ENCODE peak calls at places on chromosomes 13 and 19, in seven cellular contexts. J is bronchial epithelial cell, K is fibroblast of mammary gland, O is Peyer's patch, M is D721Med, H is lung, U is fibroblast of lung. T is an unnamed sample.
A peak's percentile ranks its signal among the peaks of the same experiment; 100 is the strongest.

GRCh38 chr19:54231077-54231931 is 8.5 kb upstream of the LILRB3 start:
- DNase-seq in J (peak; percentile 44), K (peak; percentile 77), O (peak; percentile 77), M (no peak), H (peak; percentile 94), U (peak; percentile 55), T (peak; percentile 89)

GRCh38 chr19:56066152-56067023 is 54.7 kb downstream of the ZNF787 start:
- DNase-seq in J (peak; percentile 21), K (peak; percentile 38), O (peak; percentile 40), M (peak; percentile 70), H (peak; percentile 63), U (peak; percentile 16), T (peak; percentile 59)

GRCh38 chr13:46775385-46776065 is 21.4 kb downstream of the ESD start:
- DNase-seq in J (no peak), K (no peak), O (no peak), M (no peak), H (no peak), U (no peak), T (no peak)

GRCh38 chr19:55931936-55932386 is at the start of gene NLRP13:
- DNase-seq in J (no peak), K (no peak), O (no peak), M (no peak), H (no peak), U (no peak), T (no peak)

GRCh38 chr19:46373573-46374359 is 26.9 kb downstream of the PPP5C start:
- DNase-seq in J (peak; percentile 98), K (peak; percentile 21), O (no peak), M (no peak), H (peak; percentile 92), U (peak; percentile 72), T (peak; percentile 100)

GRCh38 chr13:23992722-23993438 is 95.6 kb upstream of the C1QTNF9B start:
- DNase-seq in J (no peak), K (no peak), O (no peak), M (no peak), H (no peak), U (no peak), T (no peak)

GRCh38 chr13:36665630-36666029 is 8.2 kb upstream of the SERTM1 start:
- DNase-seq in J (no peak), K (no peak), O (no peak), M (no peak), H (no peak), U (no peak), T (no peak)

GRCh38 chr13:113413178-113413897 is 40.0 kb downstream of the ADPRHL1 start:
- DNase-seq in J (no peak), K (no peak), O (no peak), M (no peak), H (no peak), U (peak; percentile 27), T (no peak)

GRCh38 chr13:68257111-68257842 is 1027.1 kb upstream of the PCDH9 start:
- DNase-seq in J (no peak), K (peak; percentile 40), O (no peak), M (no peak), H (no peak), U (no peak), T (peak; percentile 4)

GRCh38 chr19:48490980-48491792 is 20.4 kb downstream of the LMTK3 start:
- DNase-seq in J (no peak), K (no peak), O (peak; percentile 56), M (no peak), H (no peak), U (no peak), T (peak; percentile 54)

GRCh38 chr13:57630661-57631606 is 610 bp upstream of the PCDH17 start:
- DNase-seq in J (peak; percentile 78), K (peak; percentile 46), O (no peak), M (no peak), H (no peak), U (peak; percentile 83), T (no peak)

GRCh38 chr13:98794498-98794897 is 42.0 kb upstream of the SLC15A1 start:
- DNase-seq in J (no peak), K (no peak), O (no peak), M (no peak), H (no peak), U (no peak), T (no peak)
- TF ChIP-seq CTCF in J (no peak), K (no peak), O (no peak), M (no peak), H (no peak), U (peak; percentile 3), T (no peak)

DNA sequence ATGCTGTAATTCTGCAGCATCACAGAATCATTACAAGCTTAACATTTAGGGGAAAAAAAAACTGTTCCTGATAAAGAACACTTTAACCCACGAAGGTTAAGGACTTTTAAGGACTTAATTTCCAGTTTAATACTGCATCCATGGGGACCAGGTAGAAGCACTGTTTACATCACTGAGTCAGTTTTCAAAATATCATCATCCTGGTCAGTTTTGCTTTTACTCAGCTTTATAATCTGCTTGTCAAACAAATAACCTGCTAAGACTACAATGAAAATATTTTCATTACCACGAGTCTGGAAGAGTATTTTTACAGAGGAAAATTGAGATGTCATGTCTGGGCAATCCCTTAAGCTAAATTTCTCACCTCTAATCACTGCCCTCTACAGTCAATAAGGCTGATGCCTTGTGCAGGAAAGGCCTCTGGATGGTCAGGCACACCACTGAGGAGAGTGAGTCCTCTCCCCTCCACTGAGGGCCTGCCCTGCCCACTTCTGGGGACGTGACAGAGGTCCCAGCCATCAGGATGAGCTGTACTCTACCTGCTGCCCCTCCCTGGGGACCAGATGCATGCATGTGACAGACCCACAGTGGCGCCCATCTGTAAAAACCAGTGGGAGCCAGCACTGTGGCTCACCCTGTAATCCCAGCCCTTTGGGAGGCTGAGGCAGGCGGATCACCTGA is 31.0 kb downstream of the FOXO1 start:
- DNase-seq in J (no peak), K (no peak), O (no peak), M (no peak), H (no peak), U (no peak), T (no peak)
- TF ChIP-seq CTCF in J (no peak), K (no peak), O (no peak), M (no peak), H (no peak), U (no peak), T (no peak)

GRCh38 chr13:52845766-52846566 is 2.5 kb downstream of the PCDH8 start:
- DNase-seq in J (no peak), K (no peak), O (no peak), M (no peak), H (no peak), U (peak; percentile 3), T (no peak)

GRCh38 chr13:52845334-52845761 is 3.1 kb downstream of the PCDH8 start:
- DNase-seq in J (no peak), K (no peak), O (no peak), M (no peak), H (no peak), U (no peak), T (no peak)

GRCh38 chr13:52847682-52848432 is 583 bp downstream of the PCDH8 start:
- DNase-seq in J (no peak), K (no peak), O (no peak), M (no peak), H (no peak), U (no peak), T (no peak)

GRCh38 chr13:52847322-52847681 is 1.1 kb downstream of the PCDH8 start:
- DNase-seq in J (no peak), K (no peak), O (no peak), M (no peak), H (no peak), U (no peak), T (no peak)

DNA sequence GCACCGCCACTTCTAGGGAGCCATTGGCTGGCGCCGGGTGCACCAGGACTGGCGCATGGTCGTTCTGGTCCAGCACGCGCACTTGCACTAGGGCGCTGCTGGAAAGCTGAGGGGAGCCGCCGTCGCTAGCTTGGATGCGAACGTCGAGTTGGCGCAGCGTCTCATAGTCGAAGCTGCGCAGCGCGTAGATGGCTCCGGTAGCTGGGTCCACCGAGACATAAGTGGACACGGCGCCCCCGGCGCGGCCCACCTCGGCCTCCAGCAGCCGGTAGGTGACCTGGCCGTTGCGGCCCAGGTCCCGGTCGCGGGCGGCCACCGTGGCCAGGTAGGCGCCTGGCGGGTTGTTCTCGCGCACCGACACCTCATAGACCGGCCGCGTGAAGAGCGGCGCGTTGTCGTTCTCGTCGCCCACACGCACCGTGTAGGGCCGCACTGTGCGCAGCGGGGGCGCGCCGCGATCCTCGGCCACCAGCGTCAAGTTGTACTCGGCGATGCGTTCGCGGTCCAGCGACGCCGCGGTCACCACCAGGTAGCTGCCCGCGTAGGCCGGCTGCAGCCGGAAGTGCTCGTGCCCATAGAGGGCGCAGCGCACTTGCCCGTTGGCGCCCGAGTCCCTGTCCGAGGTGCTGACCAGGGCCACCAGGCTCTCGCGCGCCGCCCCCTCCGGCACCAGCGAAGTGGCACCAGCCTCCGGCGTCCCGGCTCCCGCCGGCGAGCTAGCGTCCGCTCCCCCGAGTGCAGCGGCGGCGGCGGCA is 1.7 kb downstream of the PCDH8 start:
- DNase-seq in J (no peak), K (peak; percentile 28), O (no peak), M (no peak), H (no peak), U (peak; percentile 25), T (no peak)
- TF ChIP-seq CTCF in J (peak; percentile 75), K (no peak), O (no peak), M (peak; percentile 40), H (no peak), U (peak; percentile 21), T (no peak)

DNA sequence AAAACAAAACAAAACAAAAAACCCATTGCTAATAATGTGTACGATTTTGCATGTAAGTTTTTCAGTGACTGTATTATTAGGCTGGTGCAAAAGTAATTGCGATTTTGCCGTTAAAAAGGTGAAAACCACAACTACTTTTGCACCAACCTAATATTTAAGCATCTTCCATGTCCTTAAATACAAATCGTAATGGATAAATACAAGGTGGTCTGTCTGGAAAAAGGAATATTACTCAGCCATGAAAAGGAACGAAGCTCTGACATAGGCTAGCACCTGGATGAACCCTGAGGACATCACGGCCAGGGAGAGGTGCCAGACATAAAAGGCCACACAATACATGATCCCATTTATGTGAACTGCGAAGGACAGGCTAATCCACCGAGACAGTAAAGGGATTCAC is 33.2 kb downstream of the GADD45B start:
- DNase-seq in J (no peak), K (no peak), O (no peak), M (no peak), H (no peak), U (no peak), T (no peak)
- TF ChIP-seq CTCF in J (no peak), K (no peak), O (no peak), M (no peak), H (no peak), U (no peak), T (no peak)

DNA sequence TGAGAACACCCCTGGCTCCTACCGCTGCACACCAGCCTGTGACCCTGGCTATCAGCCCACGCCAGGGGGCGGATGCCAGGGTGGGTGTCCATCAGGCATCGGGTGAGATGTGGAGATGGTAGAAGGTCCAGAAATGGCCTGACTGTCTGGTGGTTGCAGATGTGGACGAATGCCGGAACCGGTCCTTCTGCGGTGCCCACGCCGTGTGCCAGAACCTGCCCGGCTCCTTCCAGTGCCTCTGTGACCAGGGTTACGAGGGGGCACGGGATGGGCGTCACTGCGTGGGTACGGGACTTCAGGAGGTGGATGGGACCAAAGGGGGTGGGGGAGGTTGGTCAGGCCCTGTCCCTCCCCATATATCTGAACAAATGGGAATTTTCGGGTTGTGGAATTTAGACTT is 15.8 kb downstream of the LTBP4 start:
- DNase-seq in J (no peak), K (no peak), O (no peak), M (no peak), H (no peak), U (no peak), T (no peak)
- TF ChIP-seq CTCF in J (no peak), K (no peak), O (no peak), M (no peak), H (no peak), U (no peak), T (no peak)

T was measured in MCF 10A.